ENCODE peak calls at places on chromosomes 13 and 19, in four cellular contexts. O is HAP-1; S is A549; F is activated effector memory CD4-positive, alpha-beta T cell treated with anti-CD3 and anti-CD28 coated beads, Interleukin-2, amount 50 U/mL, for 16 hours. C is an unnamed sample.

GRCh38 chr19:48292798-48293197 is 22.9 kb downstream of the ZNF114 start:
- DNase-seq in O (no peak), S (peak), F (no peak), C (no peak)

GRCh38 chr13:79307433-79307861 is 98.6 kb downstream of the RBM26 start:
- DNase-seq in O (no peak), S (peak), F (no peak), C (no peak)

GRCh38 chr13:67632590-67632989 is 402.5 kb upstream of the PCDH9 start:
- DNase-seq in O (no peak), S (no peak), F (no peak), C (no peak)

GRCh38 chr13:29907670-29908069 is 57.3 kb upstream of the UBL3 start:
- DNase-seq in O (no peak), S (no peak), F (no peak), C (no peak)

GRCh38 chr19:8355631-8356402 is 8.1 kb upstream of the ANGPTL4 start:
- DNase-seq in O (no peak), S (peak), F (no peak), C (peak)

GRCh38 chr13:40974460-40975407 is 44.4 kb downstream of the ELF1 start:
- DNase-seq in O (peak), S (peak), F (no peak), C (peak)

GRCh38 chr19:45641274-45642105 is 2.3 kb upstream of the EML2 start:
- DNase-seq in O (peak), S (peak), F (peak), C (peak)

GRCh38 chr19:50492303-50493052 is 15.8 kb upstream of the GARIN5A start:
- DNase-seq in O (no peak), S (peak), F (peak), C (no peak)

GRCh38 chr19:49651029-49651825 is 9.2 kb downstream of the SCAF1 start:
- DNase-seq in O (no peak), S (no peak), F (no peak), C (no peak)

GRCh38 chr19:5545984-5546383 is 21.8 kb downstream of the TINCR start:
- DNase-seq in O (no peak), S (no peak), F (no peak), C (no peak)

GRCh38 chr19:18194554-18195238 is 1.7 kb downstream of the MPV17L2 start:
- DNase-seq in O (peak), S (no peak), F (peak), C (no peak)

GRCh38 chr19:1266818-1267440 is 2.2 kb upstream of the CIRBP start:
- DNase-seq in O (no peak), S (peak), F (peak), C (peak)

C was measured in RPMI8226.